ENCODE peak calls at places on chromosomes 5 and 9, in five cellular contexts. One of them, this sample, is unnamed.

GRCh38 chr5:132490484-132491367 is at the start of gene IRF1:
- DNase-seq in stimulated activated CD4-positive, alpha-beta T cell treated with anti-CD3 and anti-CD28 coated beads, Interleukin-12 subunit alpha, Interleukin-12 subunit beta, amount 100 ng/mL, for 48 hours: peak
- DNase-seq in C1 segment of cervical spinal cord: peak
- DNase-seq in lower lobe of right lung: peak
- DNase-seq in CD4-positive, alpha-beta T cell: peak
- DNase-seq in this sample: peak

GRCh38 chr9:137833721-137834613 is 43.6 kb upstream of the CACNA1B start:
- DNase-seq in stimulated activated CD4-positive, alpha-beta T cell treated with anti-CD3 and anti-CD28 coated beads, Interleukin-12 subunit alpha, Interleukin-12 subunit beta, amount 100 ng/mL, for 48 hours: no peak
- DNase-seq in C1 segment of cervical spinal cord: no peak
- DNase-seq in lower lobe of right lung: no peak
- DNase-seq in CD4-positive, alpha-beta T cell: no peak
- DNase-seq in this sample: no peak

GRCh38 chr5:21219255-21219654 is 1231.3 kb upstream of the CDH18 start:
- DNase-seq in stimulated activated CD4-positive, alpha-beta T cell treated with anti-CD3 and anti-CD28 coated beads, Interleukin-12 subunit alpha, Interleukin-12 subunit beta, amount 100 ng/mL, for 48 hours: no peak
- DNase-seq in C1 segment of cervical spinal cord: no peak
- DNase-seq in lower lobe of right lung: no peak
- DNase-seq in CD4-positive, alpha-beta T cell: no peak
- DNase-seq in this sample: no peak

GRCh38 chr9:84894859-84895258 is 225.3 kb downstream of the NTRK2 start:
- DNase-seq in stimulated activated CD4-positive, alpha-beta T cell treated with anti-CD3 and anti-CD28 coated beads, Interleukin-12 subunit alpha, Interleukin-12 subunit beta, amount 100 ng/mL, for 48 hours: no peak
- DNase-seq in C1 segment of cervical spinal cord: no peak
- DNase-seq in lower lobe of right lung: no peak
- DNase-seq in CD4-positive, alpha-beta T cell: no peak
- DNase-seq in this sample: no peak

GRCh38 chr9:37422289-37423104 is at the start of gene GRHPR:
- DNase-seq in stimulated activated CD4-positive, alpha-beta T cell treated with anti-CD3 and anti-CD28 coated beads, Interleukin-12 subunit alpha, Interleukin-12 subunit beta, amount 100 ng/mL, for 48 hours: peak
- DNase-seq in C1 segment of cervical spinal cord: peak
- DNase-seq in lower lobe of right lung: peak
- DNase-seq in CD4-positive, alpha-beta T cell: peak
- DNase-seq in this sample: peak

GRCh38 chr9:34693560-34693959 is 2.5 kb upstream of the CCL19 start:
- DNase-seq in stimulated activated CD4-positive, alpha-beta T cell treated with anti-CD3 and anti-CD28 coated beads, Interleukin-12 subunit alpha, Interleukin-12 subunit beta, amount 100 ng/mL, for 48 hours: no peak
- DNase-seq in C1 segment of cervical spinal cord: no peak
- DNase-seq in lower lobe of right lung: no peak
- DNase-seq in CD4-positive, alpha-beta T cell: no peak
- DNase-seq in this sample: no peak

GRCh38 chr5:132639706-132640130 is 18.3 kb upstream of the IL13 start:
- DNase-seq in stimulated activated CD4-positive, alpha-beta T cell treated with anti-CD3 and anti-CD28 coated beads, Interleukin-12 subunit alpha, Interleukin-12 subunit beta, amount 100 ng/mL, for 48 hours: no peak
- DNase-seq in C1 segment of cervical spinal cord: no peak
- DNase-seq in lower lobe of right lung: no peak
- DNase-seq in CD4-positive, alpha-beta T cell: no peak
- DNase-seq in this sample: peak

GRCh38 chr5:173902334-173902733 is 14.2 kb downstream of the CPEB4 start:
- DNase-seq in stimulated activated CD4-positive, alpha-beta T cell treated with anti-CD3 and anti-CD28 coated beads, Interleukin-12 subunit alpha, Interleukin-12 subunit beta, amount 100 ng/mL, for 48 hours: no peak
- DNase-seq in C1 segment of cervical spinal cord: no peak
- DNase-seq in lower lobe of right lung: no peak
- DNase-seq in CD4-positive, alpha-beta T cell: no peak
- DNase-seq in this sample: no peak

GRCh38 chr9:104769655-104770054 is 5.7 kb downstream of the NIPSNAP3B start:
- DNase-seq in stimulated activated CD4-positive, alpha-beta T cell treated with anti-CD3 and anti-CD28 coated beads, Interleukin-12 subunit alpha, Interleukin-12 subunit beta, amount 100 ng/mL, for 48 hours: no peak
- DNase-seq in C1 segment of cervical spinal cord: no peak
- DNase-seq in lower lobe of right lung: no peak
- DNase-seq in CD4-positive, alpha-beta T cell: no peak
- DNase-seq in this sample: no peak